ENCODE peak calls at places on chromosomes 13 and 19, in six cellular contexts. E is kidney, J is breast epithelium, M is body of pancreas, F is neuronal stem cell, Z is heart right ventricle. S is an unnamed sample. For H3K4me1, the result is how much of the 10 kb centered on the place peaks cover.

GRCh38 chr13:85386424-85386823 is 412.8 kb downstream of the SLITRK6 start:
- DNase-seq in E (no peak), Z (no peak), J (no peak), F (peak), M (no peak), S (no peak)

GRCh38 chr13:51764184-51765141 is 39.5 kb downstream of the DHRS12 start:
- DNase-seq in F (no peak), E (peak), M (peak), Z (peak), J (no peak), S (peak)

GRCh38 chr19:1274081-1274851 is 1.1 kb upstream of the FAM174C start:
- DNase-seq in Z (no peak), J (no peak), F (no peak), M (peak), E (peak), S (peak)

GRCh38 chr13:76271728-76272232 is 614.4 kb downstream of the KCTD12 start:
- DNase-seq in F (no peak), J (no peak), Z (no peak), E (no peak), M (no peak), S (no peak)

GRCh38 chr13:70736622-70737317 is 628.5 kb upstream of the KLHL1 start:
- DNase-seq in M (no peak), Z (no peak), F (no peak), E (no peak), J (no peak), S (no peak)

GRCh38 chr13:42153371-42153770 is 104.9 kb downstream of the DGKH start:
- DNase-seq in Z (no peak), J (no peak), E (no peak), F (no peak), M (no peak), S (no peak)

GRCh38 chr19:19747357-19748220 is 14.7 kb upstream of the ZNF14 start:
- DNase-seq in M (no peak), Z (no peak), F (no peak), J (no peak), E (peak), S (peak)

GRCh38 chr13:91785435-91786137 is 387.2 kb downstream of the GPC5 start:
- DNase-seq in M (no peak), E (no peak), J (no peak), Z (no peak), F (no peak), S (no peak)

GRCh38 chr13:31859546-31859945 is 120.2 kb downstream of the RXFP2 start:
- DNase-seq in E (no peak), M (no peak), Z (no peak), J (no peak), F (no peak), S (no peak)

GRCh38 chr19:47186337-47187022 is 44.5 kb downstream of the BBC3 start:
- DNase-seq in F (no peak), Z (no peak), J (no peak), M (no peak), E (no peak), S (no peak)

GRCh38 chr13:80337011-80337688 is 3.8 kb downstream of the SPRY2 start:
- DNase-seq in F (no peak), M (no peak), J (no peak), E (no peak), Z (no peak), S (no peak)

GRCh38 chr19:16946951-16947940 is 58.4 kb downstream of the F2RL3 start:
- DNase-seq in J (peak), F (no peak), Z (no peak), M (no peak), E (peak), S (no peak)

GRCh38 chr19:956747-957451 is 27.2 kb upstream of the WDR18 start:
- DNase-seq in F (peak), M (peak), J (no peak), E (peak), Z (no peak), S (no peak)

GRCh38 chr13:43127827-43128226 is 104.4 kb downstream of the DNAJC15 start:
- DNase-seq in J (no peak), E (no peak), Z (no peak), M (no peak), F (no peak), S (no peak)

GRCh38 chr13:48761256-48761655 is 107.5 kb downstream of the CYSLTR2 start:
- DNase-seq in E (no peak), M (no peak), J (no peak), F (no peak), Z (no peak), S (no peak)

GRCh38 chr19:1324792-1325567 is 39.3 kb downstream of the EFNA2 start:
- DNase-seq in F (no peak), Z (peak), J (peak), M (peak), E (no peak), S (peak)

GRCh38 chr19:1093811-1094553 is 1.2 kb downstream of the POLR2E start:
- DNase-seq in M (no peak), F (no peak), J (no peak), Z (peak), E (no peak), S (no peak)

GRCh38 chr19:52138614-52139290 is 986 bp downstream of the ZNF616 start:
- DNase-seq in M (peak), J (no peak), Z (no peak), E (no peak), F (no peak), S (peak)

GRCh38 chr13:47166341-47166740 is 269.5 kb upstream of the HTR2A start:
- DNase-seq in J (no peak), E (no peak), M (no peak), F (no peak), Z (no peak), S (no peak)

GRCh38 chr13:45082964-45083363 is 37.3 kb upstream of the GTF2F2 start:
- DNase-seq in E (no peak), J (no peak), M (no peak), Z (no peak), F (no peak), S (no peak)

GRCh38 chr13:100584901-100585300 is 3.7 kb downstream of the GGACT start:
- DNase-seq in E (no peak), F (no peak), J (no peak), Z (no peak), M (no peak), S (no peak)

GRCh38 chr19:15995536-15995935 is 46.7 kb downstream of the OR10H4 start:
- DNase-seq in F (no peak), E (no peak), Z (peak), M (peak), J (no peak), S (peak)

GRCh38 chr19:45641274-45642105 is 2.3 kb upstream of the EML2 start:
- DNase-seq in M (peak), F (peak), J (peak), E (peak), Z (peak), S (peak)

DNA sequence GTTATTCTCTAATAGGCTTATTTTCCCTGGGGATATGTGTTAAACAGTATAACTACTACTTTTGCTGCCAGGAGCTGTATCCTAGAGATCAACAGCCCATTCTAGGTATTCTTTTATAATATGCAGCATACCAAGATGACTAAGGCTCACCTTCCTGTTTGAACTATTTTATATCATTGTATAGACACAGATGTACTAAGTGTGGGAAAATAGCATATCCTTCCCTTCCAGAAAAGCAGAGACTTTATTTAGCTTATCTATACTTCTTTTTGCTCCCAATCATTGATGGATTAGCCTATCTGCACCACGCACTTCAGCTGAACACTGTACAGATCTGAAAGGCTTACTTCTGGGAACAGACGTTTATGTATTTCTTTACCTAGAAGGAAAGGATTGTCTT is 82.6 kb downstream of the MAB21L1 start:
- DNase-seq in Z (no peak), M (no peak), E (no peak), F (no peak), J (no peak), S (no peak)
- H3K4me3 ChIP-seq in Z (no peak), M (no peak), E (no peak), F (no peak), J (no peak), S (no peak)

DNA sequence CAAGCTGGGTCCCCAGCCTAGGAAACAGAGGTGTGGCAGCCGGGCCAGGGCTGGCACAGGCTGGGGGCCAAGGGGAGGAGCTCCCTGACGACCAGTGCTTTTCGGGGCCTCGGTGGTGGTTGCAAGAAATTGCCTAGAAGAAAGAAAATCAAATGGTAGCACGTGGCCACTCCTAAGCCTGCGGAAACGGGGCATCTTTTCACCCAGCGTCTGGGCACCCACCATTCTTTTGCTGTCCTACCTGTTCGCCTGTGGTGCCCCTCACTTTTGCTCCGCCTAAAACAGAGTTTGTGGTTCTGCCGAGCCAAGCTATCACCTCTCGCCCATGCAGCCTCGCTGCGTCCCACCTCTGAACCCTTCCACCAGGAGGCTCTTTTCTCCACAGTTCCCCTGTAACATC is 7.1 kb upstream of the KRTDAP start:
- DNase-seq in F (no peak), Z (no peak), E (no peak), J (no peak), M (no peak), S (no peak)
- H3K27ac ChIP-seq in F (no peak), Z (no peak), E (no peak), J (no peak), M (no peak), S (no peak)

DNA sequence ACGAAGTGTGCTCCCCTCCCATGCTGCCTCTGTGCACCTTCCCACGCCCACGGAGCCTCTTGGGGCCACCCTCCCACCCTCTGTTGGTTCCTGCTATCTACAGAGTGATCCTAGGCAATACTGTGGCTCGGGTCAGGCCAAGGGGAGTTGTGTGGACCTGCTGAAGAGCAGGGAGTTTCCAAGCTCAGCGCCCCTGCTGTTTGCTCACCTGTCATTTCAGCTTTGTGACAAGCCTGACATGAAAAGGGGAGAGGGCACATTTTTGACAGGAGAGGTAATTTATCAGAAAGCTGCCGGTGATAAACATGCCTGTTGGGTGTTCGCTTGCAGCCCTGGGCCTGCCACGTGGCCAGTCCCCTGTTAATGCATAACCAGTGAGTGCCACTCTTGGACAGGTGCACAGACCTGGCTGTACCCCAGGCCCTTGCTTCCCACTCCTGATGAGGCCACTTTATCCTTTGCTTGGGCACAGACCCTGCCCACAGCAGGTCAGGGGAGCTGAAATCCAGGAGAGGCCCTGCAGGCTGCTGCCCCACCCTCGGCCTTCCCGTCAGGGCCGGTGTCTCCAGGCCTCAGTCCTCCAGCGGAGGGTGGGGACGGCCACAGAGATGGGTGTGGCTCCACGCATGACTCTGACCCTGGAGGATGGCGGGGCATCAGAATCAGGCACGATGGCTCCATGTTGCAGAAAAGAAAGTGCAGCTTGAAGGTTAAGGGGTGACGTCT is 201.5 kb upstream of the GPR12 start:
- DNase-seq in J (no peak), F (no peak), Z (no peak), E (no peak), M (peak), S (no peak)
- H3K4me1 ChIP-seq in J (under half), F (under half), Z (under half), E (under half), M (half or more), S (under half)

GRCh38 chr13:73477441-73477840 is 418.6 kb downstream of the KLF5 start:
- DNase-seq in Z (no peak), F (no peak), M (no peak), J (no peak), E (no peak), S (no peak)
- H3K4me3 ChIP-seq in Z (no peak), F (no peak), M (no peak), J (no peak), E (no peak), S (no peak)

GRCh38 chr19:5867201-5868136 is 2.9 kb downstream of the FUT5 start:
- DNase-seq in F (no peak), Z (no peak), E (no peak), M (no peak), J (no peak), S (no peak)

GRCh38 chr19:5864013-5864720 is 6.2 kb downstream of the FUT5 start:
- DNase-seq in Z (no peak), M (no peak), J (no peak), F (no peak), E (no peak), S (no peak)

GRCh38 chr19:5863030-5863665 is 7.2 kb downstream of the FUT5 start:
- DNase-seq in M (no peak), Z (no peak), F (no peak), E (no peak), J (no peak), S (no peak)

GRCh38 chr19:5864725-5865486 is 5.4 kb downstream of the FUT5 start:
- DNase-seq in F (no peak), M (no peak), J (no peak), Z (no peak), E (no peak), S (no peak)

GRCh38 chr19:5865772-5866171 is 4.6 kb downstream of the FUT5 start:
- DNase-seq in F (no peak), J (no peak), M (no peak), Z (no peak), E (no peak), S (no peak)
- H3K27ac ChIP-seq in F (no peak), J (no peak), M (no peak), Z (no peak), E (no peak), S (no peak)

DNA sequence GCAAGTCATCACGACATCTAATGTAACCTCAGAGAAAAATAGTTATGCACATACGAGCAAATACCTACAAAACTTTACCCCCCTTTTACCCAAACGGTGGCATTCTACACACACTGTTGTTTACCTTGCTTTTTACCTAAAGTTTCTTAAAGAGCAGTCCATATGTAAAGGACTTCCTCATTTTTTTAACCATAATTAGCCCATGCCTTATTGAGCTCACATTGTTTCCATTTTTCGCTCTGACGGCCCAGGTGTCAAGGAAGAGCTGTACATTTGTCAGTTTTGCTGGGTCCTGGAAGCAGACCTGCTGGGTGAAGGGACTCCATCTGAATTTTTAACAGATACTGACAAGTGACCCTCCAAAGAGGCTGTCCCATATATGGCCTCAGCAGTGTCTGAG is 89.4 kb downstream of the STK24 start:
- DNase-seq in Z (no peak), J (no peak), E (no peak), M (no peak), F (no peak), S (no peak)
- H3K4me1 ChIP-seq in Z (half or more), J (under half), E (under half), M (half or more), F (under half), S (under half)

DNA sequence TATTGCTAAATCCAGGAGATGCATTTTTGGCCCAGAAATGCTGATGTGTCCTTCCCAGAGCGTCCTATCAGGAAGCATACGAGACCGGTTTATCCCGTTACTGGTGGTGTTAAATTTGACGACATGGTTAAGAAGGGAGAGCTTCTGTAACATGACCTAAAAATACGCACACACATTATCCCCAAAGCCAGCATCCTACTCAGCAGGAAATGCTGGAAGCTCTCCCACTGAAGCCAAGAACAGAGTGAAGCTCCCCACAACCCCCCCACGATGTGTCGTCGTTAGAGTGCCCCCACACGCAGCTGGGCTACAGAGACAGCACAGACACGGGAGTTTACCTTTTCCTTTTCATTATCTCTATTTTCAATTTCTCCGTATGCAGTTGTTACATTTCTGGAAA is 45.1 kb upstream of the MCF2L start:
- DNase-seq in F (no peak), M (no peak), E (no peak), Z (no peak), J (no peak), S (no peak)
- H3K4me3 ChIP-seq in F (no peak), M (no peak), E (no peak), Z (no peak), J (no peak), S (no peak)

GRCh38 chr13:113999618-113999910 is 25.7 kb upstream of the C13orf46 start:
- DNase-seq in E (peak), Z (peak), J (no peak), F (no peak), M (no peak), S (no peak)
- H3K27ac ChIP-seq in E (no peak), Z (no peak), J (no peak), F (no peak), M (no peak), S (no peak)

DNA sequence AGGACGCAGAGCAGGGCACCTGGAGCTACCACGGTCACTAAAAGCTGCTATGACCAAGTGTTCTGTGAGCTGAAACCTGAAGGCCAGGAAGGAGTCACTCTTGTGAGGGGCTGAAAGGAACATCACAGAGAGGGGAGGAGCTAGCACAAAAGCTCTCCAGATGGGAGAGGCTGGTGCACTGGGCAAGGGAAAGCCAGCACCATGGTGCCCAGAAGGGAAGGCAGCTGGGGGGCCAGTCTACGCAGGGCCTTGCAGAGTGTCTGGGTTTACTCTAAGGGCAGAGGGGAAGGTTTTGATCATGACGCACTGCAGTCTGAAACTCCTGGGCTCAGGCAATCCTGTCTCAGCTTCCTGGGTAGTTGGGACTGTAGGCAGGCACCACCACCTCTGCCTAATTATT is 4.1 kb upstream of the ZNF580 start:
- DNase-seq in Z (peak), F (no peak), M (no peak), E (peak), J (no peak), S (no peak)
- H3K4me1 ChIP-seq in Z (half or more), F (under half), M (half or more), E (under half), J (under half), S (under half)

GRCh38 chr13:66994097-66994496 is 236.0 kb downstream of the PCDH9 start:
- DNase-seq in M (peak), Z (peak), J (peak), E (peak), F (peak), S (peak)
- H3K4me3 ChIP-seq in M (peak), Z (peak), J (peak), E (peak), F (no peak), S (no peak)

S was measured in aorta.